ENCODE peak calls at places on chromosomes 7 and 10, in seven cellular contexts. M is cardiac muscle cell, N is osteoblast, E is brain microvascular endothelial cell, S is adrenal gland, Z is ascending aorta, U is tibial artery. X is an unnamed sample.

GRCh38 chr10:126734015-126734414 is 63.5 kb upstream of the C10orf90 start:
- DNase-seq in M (no peak), N (no peak), E (no peak), S (no peak), Z (no peak), U (no peak), X (no peak)

GRCh38 chr7:33143996-33144718 is 14.8 kb downstream of the BBS9 start:
- DNase-seq in M (no peak), N (peak; percentile 21), E (no peak), S (no peak), Z (no peak), U (no peak), X (no peak)

GRCh38 chr7:32212321-32212720 is 142.1 kb upstream of the PDE1C start:
- DNase-seq in M (no peak), N (no peak), E (no peak), S (no peak), Z (no peak), U (no peak), X (no peak)

GRCh38 chr7:131225619-131226101 is 102.0 kb upstream of the MKLN1 start:
- DNase-seq in M (no peak), N (peak; percentile 65), E (no peak), S (peak; percentile 63), Z (peak; percentile 70), U (no peak), X (peak; percentile 81)

GRCh38 chr10:63798599-63799498 is 277.6 kb downstream of the REEP3 start:
- DNase-seq in M (no peak), N (peak; percentile 94), E (peak; percentile 99), S (peak; percentile 37), Z (peak; percentile 91), U (peak; percentile 85), X (peak; percentile 81)

GRCh38 chr10:28169525-28169924 is 133.3 kb downstream of the MPP7 start:
- DNase-seq in M (no peak), N (no peak), E (no peak), S (no peak), Z (no peak), U (no peak), X (no peak)

GRCh38 chr10:111739160-111739712 is 444.3 kb downstream of the GPAM start:
- DNase-seq in M (peak; percentile 57), N (no peak), E (no peak), S (no peak), Z (no peak), U (no peak), X (no peak)

GRCh38 chr10:126686271-126686670 is 15.8 kb upstream of the C10orf90 start:
- DNase-seq in M (no peak), N (no peak), E (no peak), S (no peak), Z (no peak), U (no peak), X (no peak)

GRCh38 chr7:1698221-1698620 is 28.1 kb downstream of the ELFN1 start:
- DNase-seq in M (no peak), N (peak; percentile 36), E (no peak), S (no peak), Z (no peak), U (peak; percentile 13), X (no peak)

GRCh38 chr7:105664816-105665525 is 83.7 kb upstream of the EFCAB10 start:
- DNase-seq in M (no peak), N (no peak), E (peak; percentile 68), S (peak; percentile 50), Z (no peak), U (no peak), X (no peak)

GRCh38 chr7:23696916-23697441 is 13.0 kb upstream of the STK31 start:
- DNase-seq in M (peak; percentile 73), N (no peak), E (peak; percentile 59), S (peak; percentile 50), Z (peak; percentile 64), U (peak; percentile 71), X (no peak)

GRCh38 chr10:101120884-101121660 is 10.0 kb upstream of the TLX1 start:
- DNase-seq in M (no peak), N (peak; percentile 65), E (no peak), S (no peak), Z (no peak), U (no peak), X (no peak)

GRCh38 chr7:64888901-64889685 is 14.0 kb upstream of the ZNF273 start:
- DNase-seq in M (peak; percentile 44), N (peak; percentile 46), E (no peak), S (peak; percentile 39), Z (no peak), U (no peak), X (no peak)

GRCh38 chr10:55495555-55495954 is 694.5 kb upstream of the PCDH15 start:
- DNase-seq in M (no peak), N (no peak), E (no peak), S (no peak), Z (no peak), U (no peak), X (no peak)

GRCh38 chr10:98260752-98261151 is 7.2 kb downstream of the LOXL4 start:
- DNase-seq in M (no peak), N (no peak), E (no peak), S (no peak), Z (no peak), U (no peak), X (no peak)

GRCh38 chr7:130221341-130221740 is 13.7 kb downstream of the SSMEM1 start:
- DNase-seq in M (no peak), N (peak; percentile 37), E (no peak), S (no peak), Z (no peak), U (no peak), X (no peak)

GRCh38 chr7:135211179-135211945 is at the start of gene WDR91:
- DNase-seq in M (peak; percentile 95), N (peak; percentile 100), E (peak; percentile 90), S (peak; percentile 96), Z (peak; percentile 98), U (peak; percentile 99), X (no peak)
- TF ChIP-seq CTCF in M (no peak), N (no peak), E (peak; percentile 7), S (no peak), Z (no peak), U (no peak), X (no peak)

DNA sequence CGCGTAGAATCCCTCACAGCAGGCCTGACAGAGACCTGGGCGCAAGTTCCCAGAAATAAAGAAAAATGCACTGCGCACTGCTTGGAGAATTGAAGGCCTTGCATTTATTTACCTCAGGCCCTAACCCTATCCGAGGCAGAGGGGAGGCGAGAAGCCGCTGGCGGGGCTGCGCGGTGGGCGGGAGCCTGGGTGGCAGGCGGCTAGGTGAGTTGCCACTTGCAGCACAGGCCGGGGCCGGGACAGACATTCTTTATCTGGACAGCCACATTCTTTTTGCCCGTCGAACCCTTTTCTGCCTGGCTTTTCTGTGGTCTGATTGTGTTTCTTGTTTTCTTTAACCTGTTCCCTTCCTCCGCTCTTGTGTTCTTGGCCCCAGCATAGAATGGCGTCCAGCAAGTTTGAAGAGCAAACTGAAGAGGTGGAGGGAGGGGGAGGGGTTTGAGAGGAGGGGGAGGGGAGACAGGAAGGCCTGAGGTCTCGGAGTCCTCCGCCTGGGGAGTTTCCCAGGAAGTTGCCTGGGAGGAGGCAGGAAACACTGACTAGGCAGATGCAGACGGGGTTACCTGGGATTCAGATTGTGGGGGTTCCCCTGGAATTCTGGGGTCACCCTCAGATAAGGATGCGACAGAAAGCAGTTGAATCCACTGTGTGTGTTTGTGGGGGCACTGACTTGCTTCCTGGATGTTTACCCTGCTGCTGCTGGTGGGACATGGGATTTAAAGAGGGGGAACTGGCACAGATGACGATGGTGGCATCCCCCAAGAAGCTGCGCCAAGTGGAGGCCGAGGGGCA is 5.1 kb downstream of the SHH start:
- DNase-seq in M (no peak), N (peak; percentile 93), E (no peak), S (no peak), Z (no peak), U (no peak), X (no peak)
- H3K27me3 ChIP-seq in M (peaks cover 100% of the 10 kb centered on the region), N (peaks cover 84% of the 10 kb centered on the region), E (peaks cover 53% of the 10 kb centered on the region), S (peaks cover 41% of the 10 kb centered on the region), Z (peaks cover 9% of the 10 kb centered on the region), U (no peaks in the 10 kb centered on the region), X (peaks cover 38% of the 10 kb centered on the region)

DNA sequence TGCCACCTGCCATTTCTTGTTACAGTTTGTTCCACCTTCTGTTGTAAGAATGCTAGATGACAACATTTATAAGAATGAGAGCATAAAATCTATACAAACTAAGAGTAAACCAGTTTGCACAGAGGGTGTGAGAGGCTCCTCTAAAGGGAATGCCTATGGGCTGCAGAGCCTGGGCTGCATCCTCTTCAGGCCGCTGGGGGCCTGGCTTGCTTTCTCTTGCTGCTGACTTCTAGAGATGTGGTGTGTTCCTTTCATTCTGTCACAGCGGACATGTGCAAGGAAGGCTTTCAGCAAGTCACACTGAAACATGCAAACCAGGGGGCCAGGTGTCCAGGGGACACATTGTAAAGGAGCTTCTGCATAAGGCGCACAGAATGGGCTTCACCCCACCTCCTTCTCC is 7.1 kb upstream of the ATP6V1F start:
- DNase-seq in M (no peak), N (no peak), E (no peak), S (no peak), Z (no peak), U (no peak), X (no peak)
- TF ChIP-seq CTCF in M (no peak), N (no peak), E (no peak), S (no peak), Z (no peak), U (no peak), X (no peak)

GRCh38 chr10:71463111-71463510 is 66.4 kb downstream of the CDH23 start:
- DNase-seq in M (no peak), N (peak; percentile 65), E (no peak), S (no peak), Z (no peak), U (no peak), X (no peak)
- H3K27me3 ChIP-seq in M (no peaks in the 10 kb centered on the region), N (peaks cover 11% of the 10 kb centered on the region), E (no peaks in the 10 kb centered on the region), S (no peaks in the 10 kb centered on the region), Z (no peaks in the 10 kb centered on the region), U (no peaks in the 10 kb centered on the region), X (peaks cover 36% of the 10 kb centered on the region)

DNA sequence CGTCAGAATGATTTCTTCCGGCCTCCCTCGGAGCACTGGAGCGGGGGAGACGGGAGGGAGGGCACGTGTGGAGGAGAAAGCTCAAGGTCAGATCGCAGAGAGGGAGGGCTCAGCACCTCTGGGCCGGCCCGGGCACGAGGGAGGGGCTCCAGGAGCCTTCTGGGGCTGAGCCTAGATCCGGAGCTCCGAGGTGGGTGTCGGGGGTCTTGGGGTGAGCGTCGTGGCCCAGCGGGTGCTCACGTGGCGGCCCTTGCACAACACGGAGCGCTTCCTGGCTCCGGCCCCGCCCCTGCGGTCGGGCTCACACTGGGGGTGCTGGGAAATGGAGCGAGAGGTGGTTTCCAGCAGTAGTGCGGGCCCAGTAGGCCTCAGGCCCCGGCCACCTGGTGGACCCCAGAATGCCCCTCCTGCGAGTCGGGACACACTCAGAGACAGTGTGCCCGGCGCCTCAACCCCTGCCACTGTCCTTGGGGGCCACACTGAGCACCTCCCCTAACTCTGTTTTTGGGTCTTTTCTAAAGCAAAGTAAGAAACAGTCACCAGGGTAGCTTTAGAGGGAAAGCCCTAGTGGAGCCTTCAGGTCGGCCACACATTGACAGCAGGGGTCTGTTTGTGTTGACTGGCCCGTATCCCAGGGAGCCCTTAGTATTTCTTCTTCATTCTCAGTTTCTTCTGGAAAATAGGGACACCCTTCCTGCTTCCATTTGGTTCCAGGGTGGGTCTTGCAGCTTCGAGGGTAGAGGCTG is 798 bp downstream of the PPIF start:
- DNase-seq in M (peak; percentile 38), N (peak; percentile 97), E (peak; percentile 51), S (peak; percentile 78), Z (peak; percentile 84), U (peak; percentile 86), X (no peak)
- TF ChIP-seq CTCF in M (no peak), N (no peak), E (no peak), S (no peak), Z (no peak), U (no peak), X (no peak)